ENCODE peak calls at places on chromosomes 12 and 14, in six cellular contexts. One of them, this sample, is unnamed.

GRCh38 chr12:6767592-6768384 is 1.6 kb downstream of the PTMS start:
- DNase-seq in fibroblast of the aortic adventitia: no peak
- DNase-seq in AML-193: no peak
- DNase-seq in SHP77: no peak
- DNase-seq in activated T-helper 1 cell treated with Interleukin-2 at 50 U/mL for 16 hours: no peak
- DNase-seq in brain microvascular endothelial cell: no peak
- DNase-seq in this sample: peak; percentile 70

GRCh38 chr12:58919271-58920101 is 818 bp downstream of the LRIG3 start:
- DNase-seq in fibroblast of the aortic adventitia: peak; percentile 67
- DNase-seq in AML-193: no peak
- DNase-seq in SHP77: peak; percentile 27
- DNase-seq in activated T-helper 1 cell treated with Interleukin-2 at 50 U/mL for 16 hours: no peak
- DNase-seq in brain microvascular endothelial cell: peak; percentile 36
- DNase-seq in this sample: peak; percentile 70

GRCh38 chr14:61486930-61487495 is 165.6 kb downstream of the PRKCH start:
- DNase-seq in fibroblast of the aortic adventitia: no peak
- DNase-seq in AML-193: no peak
- DNase-seq in SHP77: no peak
- DNase-seq in activated T-helper 1 cell treated with Interleukin-2 at 50 U/mL for 16 hours: no peak
- DNase-seq in brain microvascular endothelial cell: no peak
- DNase-seq in this sample: no peak

GRCh38 chr14:58296731-58297130 is 1.6 kb upstream of the ARID4A start:
- DNase-seq in fibroblast of the aortic adventitia: peak; percentile 21
- DNase-seq in AML-193: no peak
- DNase-seq in SHP77: no peak
- DNase-seq in activated T-helper 1 cell treated with Interleukin-2 at 50 U/mL for 16 hours: no peak
- DNase-seq in brain microvascular endothelial cell: no peak
- DNase-seq in this sample: peak; percentile 76

GRCh38 chr12:90299121-90299520 is 590.5 kb upstream of the ATP2B1 start:
- DNase-seq in fibroblast of the aortic adventitia: no peak
- DNase-seq in AML-193: no peak
- DNase-seq in SHP77: no peak
- DNase-seq in activated T-helper 1 cell treated with Interleukin-2 at 50 U/mL for 16 hours: no peak
- DNase-seq in brain microvascular endothelial cell: no peak
- DNase-seq in this sample: no peak

GRCh38 chr12:124082012-124082411 is 109.0 kb downstream of the ZNF664 start:
- DNase-seq in fibroblast of the aortic adventitia: no peak
- DNase-seq in AML-193: no peak
- DNase-seq in SHP77: no peak
- DNase-seq in activated T-helper 1 cell treated with Interleukin-2 at 50 U/mL for 16 hours: no peak
- DNase-seq in brain microvascular endothelial cell: no peak
- DNase-seq in this sample: no peak

GRCh38 chr12:94561943-94562411 is 88.4 kb downstream of the TMCC3 start:
- DNase-seq in fibroblast of the aortic adventitia: no peak
- DNase-seq in AML-193: no peak
- DNase-seq in SHP77: peak; percentile 36
- DNase-seq in activated T-helper 1 cell treated with Interleukin-2 at 50 U/mL for 16 hours: no peak
- DNase-seq in brain microvascular endothelial cell: no peak
- DNase-seq in this sample: no peak

GRCh38 chr12:93022603-93023340 is 93.7 kb upstream of the EEA1 start:
- DNase-seq in fibroblast of the aortic adventitia: peak; percentile 19
- DNase-seq in AML-193: no peak
- DNase-seq in SHP77: no peak
- DNase-seq in activated T-helper 1 cell treated with Interleukin-2 at 50 U/mL for 16 hours: no peak
- DNase-seq in brain microvascular endothelial cell: peak; percentile 31
- DNase-seq in this sample: no peak

GRCh38 chr12:109764123-109764522 is 50.5 kb downstream of the FAM222A start:
- DNase-seq in fibroblast of the aortic adventitia: no peak
- DNase-seq in AML-193: no peak
- DNase-seq in SHP77: no peak
- DNase-seq in activated T-helper 1 cell treated with Interleukin-2 at 50 U/mL for 16 hours: no peak
- DNase-seq in brain microvascular endothelial cell: no peak
- DNase-seq in this sample: no peak

GRCh38 chr12:114414031-114414865 is 8.3 kb upstream of the TBX5 start:
- DNase-seq in fibroblast of the aortic adventitia: no peak
- DNase-seq in AML-193: no peak
- DNase-seq in SHP77: no peak
- DNase-seq in activated T-helper 1 cell treated with Interleukin-2 at 50 U/mL for 16 hours: no peak
- DNase-seq in brain microvascular endothelial cell: no peak
- DNase-seq in this sample: peak; percentile 70

GRCh38 chr12:120399531-120399930 is 30.6 kb upstream of the MSI1 start:
- DNase-seq in fibroblast of the aortic adventitia: peak; percentile 43
- DNase-seq in AML-193: no peak
- DNase-seq in SHP77: no peak
- DNase-seq in activated T-helper 1 cell treated with Interleukin-2 at 50 U/mL for 16 hours: no peak
- DNase-seq in brain microvascular endothelial cell: peak; percentile 55
- DNase-seq in this sample: peak; percentile 53

GRCh38 chr12:78802593-78802992 is 62.0 kb upstream of the SYT1 start:
- DNase-seq in fibroblast of the aortic adventitia: peak; percentile 81
- DNase-seq in AML-193: no peak
- DNase-seq in SHP77: no peak
- DNase-seq in activated T-helper 1 cell treated with Interleukin-2 at 50 U/mL for 16 hours: no peak
- DNase-seq in brain microvascular endothelial cell: peak; percentile 90
- DNase-seq in this sample: peak; percentile 58

GRCh38 chr14:74909501-74909900 is 13.6 kb downstream of the RPS6KL1 start:
- DNase-seq in fibroblast of the aortic adventitia: no peak
- DNase-seq in AML-193: no peak
- DNase-seq in SHP77: no peak
- DNase-seq in activated T-helper 1 cell treated with Interleukin-2 at 50 U/mL for 16 hours: no peak
- DNase-seq in brain microvascular endothelial cell: no peak
- DNase-seq in this sample: no peak

GRCh38 chr14:73295198-73295796 is 58.0 kb downstream of the PAPLN start:
- DNase-seq in fibroblast of the aortic adventitia: peak; percentile 62
- DNase-seq in AML-193: peak; percentile 68
- DNase-seq in SHP77: peak; percentile 10
- DNase-seq in activated T-helper 1 cell treated with Interleukin-2 at 50 U/mL for 16 hours: no peak
- DNase-seq in brain microvascular endothelial cell: peak; percentile 14
- DNase-seq in this sample: peak; percentile 72

GRCh38 chr12:80064269-80064668 is 35.1 kb upstream of the OTOGL start:
- DNase-seq in fibroblast of the aortic adventitia: no peak
- DNase-seq in AML-193: no peak
- DNase-seq in SHP77: no peak
- DNase-seq in activated T-helper 1 cell treated with Interleukin-2 at 50 U/mL for 16 hours: no peak
- DNase-seq in brain microvascular endothelial cell: peak; percentile 56
- DNase-seq in this sample: peak; percentile 16

GRCh38 chr12:63826002-63826585 is 18.4 kb upstream of the SRGAP1 start:
- DNase-seq in fibroblast of the aortic adventitia: peak; percentile 86
- DNase-seq in AML-193: peak; percentile 64
- DNase-seq in SHP77: peak; percentile 51
- DNase-seq in activated T-helper 1 cell treated with Interleukin-2 at 50 U/mL for 16 hours: no peak
- DNase-seq in brain microvascular endothelial cell: peak; percentile 41
- DNase-seq in this sample: peak; percentile 86

GRCh38 chr14:69880851-69881250 is 1.6 kb downstream of the SMOC1 start:
- DNase-seq in fibroblast of the aortic adventitia: no peak
- DNase-seq in AML-193: no peak
- DNase-seq in SHP77: no peak
- DNase-seq in activated T-helper 1 cell treated with Interleukin-2 at 50 U/mL for 16 hours: no peak
- DNase-seq in brain microvascular endothelial cell: no peak
- DNase-seq in this sample: no peak

GRCh38 chr12:81128930-81129554 is 51.2 kb downstream of the ACSS3 start:
- DNase-seq in fibroblast of the aortic adventitia: peak; percentile 62
- DNase-seq in AML-193: peak; percentile 48
- DNase-seq in SHP77: peak; percentile 45
- DNase-seq in activated T-helper 1 cell treated with Interleukin-2 at 50 U/mL for 16 hours: no peak
- DNase-seq in brain microvascular endothelial cell: peak; percentile 62
- DNase-seq in this sample: peak; percentile 60